ENCODE peak calls at places on chromosomes 7 and 10, in four cellular contexts. X is NCI-H524, Q is NCI-H1092, V is iris pigment epithelial cell. Z is an unnamed sample.

GRCh38 chr7:131077735-131078134 is 249.9 kb upstream of the MKLN1 start:
- DNase-seq in Q (no peak), V (no peak), X (no peak), Z (no peak)

GRCh38 chr10:47027812-47028260 is 116.6 kb downstream of the PTPN20 start:
- DNase-seq in Q (no peak), X (no peak), V (no peak), Z (no peak)

GRCh38 chr10:68989317-68989990 is 851 bp downstream of the KIFBP start:
- DNase-seq in X (no peak), V (peak; percentile 24), Q (no peak), Z (no peak)

GRCh38 chr7:1941464-1942025 is 271.5 kb downstream of the ELFN1 start:
- DNase-seq in X (no peak), Q (no peak), V (no peak), Z (no peak)

GRCh38 chr7:150732786-150733733 is 4.2 kb upstream of the GIMAP5 start:
- DNase-seq in Q (no peak), V (no peak), X (no peak), Z (no peak)

GRCh38 chr10:95241533-95241932 is 47.5 kb downstream of the ACSM6 start:
- DNase-seq in Q (peak; percentile 54), V (no peak), X (no peak), Z (no peak)

GRCh38 chr10:101330236-101331225 is 23.4 kb upstream of the BTRC start:
- DNase-seq in Q (no peak), X (peak; percentile 25), V (peak; percentile 35), Z (no peak)

GRCh38 chr7:52609511-52609910 is 425.9 kb upstream of the POM121L12 start:
- DNase-seq in Q (no peak), X (no peak), V (no peak), Z (no peak)

GRCh38 chr7:77855371-77856083 is 57.0 kb downstream of the PHTF2 start:
- DNase-seq in X (no peak), V (peak; percentile 49), Q (no peak), Z (no peak)

GRCh38 chr10:78700816-78701520 is 367.8 kb upstream of the ZMIZ1 start:
- DNase-seq in V (no peak), X (no peak), Q (no peak), Z (no peak)

GRCh38 chr10:20274580-20274979 is 458.3 kb downstream of the PLXDC2 start:
- DNase-seq in Q (no peak), V (no peak), X (no peak), Z (no peak)

GRCh38 chr10:103688451-103688850 is 166.9 kb downstream of the SH3PXD2A start:
- DNase-seq in X (no peak), Q (no peak), V (peak; percentile 31), Z (no peak)

GRCh38 chr7:35036361-35037171 is 719 bp downstream of the DPY19L1 start:
- DNase-seq in V (peak; percentile 69), X (peak; percentile 6), Q (peak; percentile 53), Z (no peak)

GRCh38 chr10:470339-471003 is 219.0 kb downstream of the DIP2C start:
- DNase-seq in Q (no peak), X (no peak), V (no peak), Z (no peak)

GRCh38 chr7:139635521-139636240 is 112.2 kb downstream of the CLEC2L start:
- DNase-seq in V (no peak), X (no peak), Q (no peak), Z (no peak)

GRCh38 chr10:124164252-124164651 is 70.9 kb upstream of the CHST15 start:
- DNase-seq in Q (no peak), V (no peak), X (no peak), Z (no peak)

GRCh38 chr7:142334806-142335205 is 76.9 kb upstream of the PRSS58 start:
- DNase-seq in X (no peak), V (no peak), Q (no peak), Z (no peak)

GRCh38 chr10:14146005-14146404 is 184.7 kb downstream of the FRMD4A start:
- DNase-seq in Q (no peak), V (peak; percentile 81), X (no peak), Z (no peak)

GRCh38 chr10:132696728-132697567 is 89.0 kb downstream of the NKX6-2 start:
- DNase-seq in X (no peak), Q (no peak), V (no peak), Z (no peak)

GRCh38 chr7:79459381-79459780 is 5.9 kb upstream of the MAGI2 start:
- DNase-seq in Q (no peak), V (peak; percentile 27), X (no peak), Z (no peak)

GRCh38 chr10:99548041-99548530 is 15.3 kb downstream of the NKX2-3 start:
- DNase-seq in X (no peak), Q (no peak), V (no peak), Z (no peak)

GRCh38 chr10:124048371-124049290 is 44.8 kb downstream of the CHST15 start:
- DNase-seq in Q (no peak), V (no peak), X (no peak), Z (no peak)

GRCh38 chr10:88159127-88159829 is 295.9 kb downstream of the PTEN start:
- DNase-seq in V (peak; percentile 38), Q (no peak), X (no peak), Z (no peak)

GRCh38 chr10:128209862-128210214 is 83.6 kb upstream of the MKI67 start:
- DNase-seq in X (no peak), Q (no peak), V (no peak), Z (no peak)

GRCh38 chr7:7922684-7923385 is 45.8 kb upstream of the GLCCI1 start:
- DNase-seq in V (no peak), Q (no peak), X (no peak), Z (no peak)

GRCh38 chr7:30650455-30650854 is 31.8 kb downstream of the CRHR2 start:
- DNase-seq in X (peak; percentile 90), V (no peak), Q (no peak), Z (no peak)

GRCh38 chr10:6464862-6465430 is 115.1 kb downstream of the PRKCQ start:
- DNase-seq in V (no peak), X (no peak), Q (no peak), Z (no peak)